ENCODE peak calls at places on chromosomes 11 and 22, in nine cellular contexts. T is suprapubic skin, F is tibial nerve, O is SK-N-SH, W is H1, E is sigmoid colon, L is A549, G is upper lobe of left lung, D is K562. V is an unnamed sample.
A peak's percentile ranks its signal among the peaks of the same experiment; 100 is the strongest.

GRCh38 chr11:58330861-58331260 is 28.0 kb downstream of the OR5B17 start:
- DNase-seq in T (no peak), F (no peak), O (no peak), W (no peak), E (no peak), L (no peak), G (no peak), D (no peak), V (no peak)

GRCh38 chr22:19631899-19632670 is 82.2 kb upstream of the SEPTIN5 start:
- DNase-seq in T (peak; percentile 24), F (no peak), O (peak; percentile 82), W (no peak), E (peak; percentile 43), L (peak; percentile 46), G (no peak), D (peak; percentile 93), V (no peak)

GRCh38 chr11:112620621-112621394 is 340.4 kb upstream of the NCAM1 start:
- DNase-seq in T (no peak), F (no peak), O (no peak), W (no peak), E (no peak), L (no peak), G (no peak), D (no peak), V (no peak)

GRCh38 chr11:121654506-121655480 is 202.0 kb upstream of the SORL1-AS1 start:
- DNase-seq in T (no peak), F (no peak), O (no peak), W (no peak), E (no peak), L (no peak), G (no peak), D (no peak), V (no peak)

GRCh38 chr11:102655547-102655946 is 30.4 kb upstream of the MMP20 start:
- DNase-seq in T (no peak), F (no peak), O (no peak), W (no peak), E (no peak), L (no peak), G (no peak), D (no peak), V (no peak)

GRCh38 chr11:43947003-43947500 is 4.6 kb downstream of the C11orf96 start:
- DNase-seq in T (no peak), F (no peak), O (no peak), W (no peak), E (no peak), L (no peak), G (peak; percentile 45), D (peak; percentile 82), V (no peak)

GRCh38 chr11:24348908-24349307 is 147.9 kb upstream of the LUZP2 start:
- DNase-seq in T (no peak), F (no peak), O (peak; percentile 10), W (no peak), E (no peak), L (no peak), G (no peak), D (no peak), V (no peak)

GRCh38 chr22:43014062-43014875 is 680 bp downstream of the PACSIN2 start:
- DNase-seq in T (no peak), F (no peak), O (peak; percentile 54), W (no peak), E (peak; percentile 77), L (no peak), G (peak; percentile 88), D (peak; percentile 49), V (peak; percentile 47)

GRCh38 chr11:121930004-121930965 is 185.7 kb downstream of the BLID start:
- DNase-seq in T (no peak), F (no peak), O (no peak), W (no peak), E (no peak), L (no peak), G (no peak), D (no peak), V (no peak)

GRCh38 chr11:62713343-62713742 is 5.9 kb downstream of the GNG3 start:
- DNase-seq in T (no peak), F (no peak), O (no peak), W (no peak), E (no peak), L (peak; percentile 52), G (no peak), D (peak; percentile 67), V (peak; percentile 60)

GRCh38 chr22:42937164-42937854 is 77.6 kb downstream of the PACSIN2 start:
- DNase-seq in T (no peak), F (no peak), O (no peak), W (no peak), E (peak; percentile 81), L (peak; percentile 57), G (no peak), D (peak; percentile 66), V (peak; percentile 74)

GRCh38 chr11:85697747-85698146 is 11.8 kb upstream of the CCDC89 start:
- DNase-seq in T (no peak), F (no peak), O (no peak), W (no peak), E (no peak), L (no peak), G (no peak), D (no peak), V (no peak)

GRCh38 chr22:21443735-21444421 is 23.3 kb upstream of the TMEM191C start:
- DNase-seq in T (peak; percentile 63), F (peak; percentile 7), O (no peak), W (no peak), E (peak; percentile 42), L (no peak), G (peak; percentile 61), D (no peak), V (peak; percentile 80)

GRCh38 chr11:43518407-43519165 is 159.9 kb downstream of the TTC17 start:
- DNase-seq in T (no peak), F (no peak), O (no peak), W (no peak), E (no peak), L (no peak), G (no peak), D (no peak), V (no peak)

GRCh38 chr11:134987223-134987768 is 575.3 kb upstream of the B3GAT1 start:
- DNase-seq in T (no peak), F (no peak), O (no peak), W (no peak), E (no peak), L (no peak), G (no peak), D (no peak), V (no peak)

GRCh38 chr11:45543808-45544422 is 121.5 kb downstream of the CHST1 start:
- DNase-seq in T (no peak), F (no peak), O (no peak), W (peak; percentile 5), E (no peak), L (no peak), G (no peak), D (peak; percentile 47), V (no peak)

GRCh38 chr11:114279778-114280532 is 16.2 kb upstream of the NNMT start:
- DNase-seq in T (no peak), F (no peak), O (no peak), W (no peak), E (no peak), L (no peak), G (no peak), D (no peak), V (no peak)

GRCh38 chr11:118918128-118918685 is 7.5 kb downstream of the BCL9L start:
- DNase-seq in T (peak; percentile 94), F (peak; percentile 80), O (peak; percentile 53), W (no peak), E (peak; percentile 92), L (no peak), G (no peak), D (peak; percentile 85), V (peak; percentile 78)

GRCh38 chr11:106644824-106645223 is 373.5 kb downstream of the GUCY1A2 start:
- DNase-seq in T (no peak), F (no peak), O (no peak), W (no peak), E (no peak), L (no peak), G (no peak), D (no peak), V (no peak)
- TF ChIP-seq EP300 in T (no peak), F (no peak), O (no peak), W (no peak), E (no peak), L (no peak), G (no peak), D (no peak), V (no peak)

DNA sequence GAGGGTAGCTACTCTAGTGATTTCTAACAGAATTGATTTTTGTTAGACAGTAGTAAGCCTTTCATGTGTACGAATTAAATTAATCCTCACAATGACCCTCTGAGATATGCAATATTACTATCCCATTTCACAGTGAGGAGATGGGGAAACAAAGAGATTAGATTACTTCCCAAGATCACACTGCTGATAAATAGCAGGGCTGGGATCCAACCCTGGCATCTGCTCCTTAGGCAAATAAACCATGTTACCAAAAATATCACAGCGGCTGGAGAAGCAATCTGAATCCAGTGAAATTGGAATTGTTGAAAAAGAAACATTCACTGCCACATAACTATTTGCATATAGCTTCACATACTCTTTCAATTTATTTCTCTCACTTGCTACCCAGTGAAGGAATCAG is 12.8 kb upstream of the CAVIN3 start:
- DNase-seq in T (no peak), F (no peak), O (peak; percentile 26), W (no peak), E (no peak), L (no peak), G (no peak), D (no peak), V (no peak)
- TF ChIP-seq EP300 in T (no peak), F (no peak), O (no peak), W (no peak), E (no peak), L (no peak), G (no peak), D (no peak), V (no peak)

GRCh38 chr11:2156416-2157182 is 4.4 kb downstream of the INS start:
- DNase-seq in T (no peak), F (peak; percentile 42), O (peak; percentile 96), W (no peak), E (no peak), L (peak; percentile 88), G (peak; percentile 87), D (peak; percentile 64), V (peak; percentile 85)
- TF ChIP-seq EP300 in T (no peak), F (no peak), O (no peak), W (no peak), E (no peak), L (no peak), G (no peak), D (no peak), V (no peak)

DNA sequence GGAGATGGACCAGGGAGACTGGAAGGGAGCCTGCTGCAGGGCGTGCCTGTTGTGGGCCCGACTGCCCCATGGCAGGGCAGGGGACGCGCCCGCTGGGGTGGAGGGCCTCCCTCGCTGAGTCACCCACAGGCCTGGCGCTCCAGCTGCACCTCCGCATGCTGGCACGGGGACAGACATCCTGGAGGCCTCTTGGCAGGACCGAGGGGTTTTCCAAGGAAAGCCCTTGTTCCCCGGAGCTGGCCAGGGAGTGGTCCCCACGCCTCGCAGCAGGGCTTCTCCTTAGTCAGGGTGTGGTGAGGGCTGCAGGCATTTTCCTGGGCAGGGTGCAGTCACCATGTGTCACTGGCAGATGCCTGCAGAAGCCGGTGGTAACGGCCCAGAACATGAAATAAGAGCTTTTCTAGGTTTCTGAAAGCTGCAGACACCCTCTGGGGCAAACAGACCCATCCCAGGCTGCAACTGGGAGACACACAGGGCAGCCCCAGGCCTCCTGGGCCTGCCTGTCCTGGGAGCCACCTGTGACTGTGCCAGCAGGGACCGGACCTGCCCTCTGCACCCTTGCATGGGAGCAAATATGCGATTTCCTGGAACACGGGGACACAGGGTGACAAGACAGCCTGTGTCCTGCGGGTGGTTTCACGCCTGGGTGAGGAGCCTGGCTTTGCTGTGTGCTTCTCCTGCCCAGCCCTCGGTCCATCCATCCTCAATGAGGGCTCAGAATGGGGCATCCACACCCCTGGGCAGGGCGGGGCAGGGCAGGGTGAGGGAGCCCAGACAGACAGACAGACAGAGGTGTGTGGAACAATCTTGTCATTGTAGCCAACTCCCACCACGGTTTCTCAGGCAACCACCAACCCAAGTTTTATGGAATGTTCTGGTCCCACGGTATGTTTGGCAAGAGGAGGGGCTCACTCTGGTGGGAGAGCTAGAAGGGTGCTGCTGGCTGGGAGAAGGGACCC is 43.2 kb upstream of the FADD start:
- DNase-seq in T (peak; percentile 87), F (no peak), O (no peak), W (no peak), E (no peak), L (peak; percentile 82), G (peak; percentile 78), D (no peak), V (peak; percentile 87)
- TF ChIP-seq EP300 in T (no peak), F (no peak), O (no peak), W (no peak), E (no peak), L (no peak), G (no peak), D (no peak), V (no peak)

V was measured in stomach.